ENCODE peak calls at places on chromosomes 12 and 14, in six cellular contexts. L is PC-3, V is lower lobe of right lung, Y is colonic mucosa, R is upper lobe of right lung, D is GM10248. Q is an unnamed sample.

GRCh38 chr12:54935235-54935951 is 49.2 kb downstream of the TESPA1 start:
- DNase-seq in L (peak), V (no peak), Y (no peak), R (no peak), D (peak), Q (peak)

GRCh38 chr12:64192644-64193043 is 29.5 kb downstream of the KICS2 start:
- DNase-seq in L (no peak), V (no peak), Y (no peak), R (no peak), D (no peak), Q (peak)

GRCh38 chr12:5780536-5780935 is 164.5 kb downstream of the ANO2 start:
- DNase-seq in L (no peak), V (no peak), Y (no peak), R (no peak), D (no peak), Q (no peak)

GRCh38 chr12:44930972-44931600 is 55.0 kb upstream of the NELL2 start:
- DNase-seq in L (peak), V (no peak), Y (no peak), R (no peak), D (peak), Q (peak)

GRCh38 chr14:65879218-65880009 is 466.9 kb downstream of the FUT8 start:
- DNase-seq in L (peak), V (no peak), Y (no peak), R (no peak), D (no peak), Q (no peak)

GRCh38 chr14:95515080-95515489 is 1.4 kb downstream of the SYNE3 start:
- DNase-seq in L (no peak), V (peak), Y (no peak), R (no peak), D (no peak), Q (no peak)

GRCh38 chr12:89323568-89324218 is 28.6 kb downstream of the DUSP6 start:
- DNase-seq in L (no peak), V (no peak), Y (no peak), R (no peak), D (no peak), Q (no peak)

GRCh38 chr12:111766608-111767361 is at the start of gene ALDH2:
- DNase-seq in L (no peak), V (peak), Y (peak), R (peak), D (no peak), Q (peak)

GRCh38 chr12:89098390-89099102 is 253.8 kb downstream of the DUSP6 start:
- DNase-seq in L (no peak), V (no peak), Y (no peak), R (no peak), D (no peak), Q (no peak)

GRCh38 chr14:61288228-61288627 is 7.1 kb upstream of the TMEM30B start:
- DNase-seq in L (no peak), V (no peak), Y (no peak), R (no peak), D (no peak), Q (no peak)

GRCh38 chr12:120735181-120735580 is 9.6 kb downstream of the ACADS start:
- DNase-seq in L (no peak), V (no peak), Y (no peak), R (no peak), D (no peak), Q (no peak)

GRCh38 chr14:77124345-77125274 is 17.0 kb downstream of the ZDHHC22 start:
- DNase-seq in L (peak), V (peak), Y (peak), R (peak), D (peak), Q (peak)

GRCh38 chr12:64450711-64451486 is 1.0 kb upstream of the TBK1 start:
- DNase-seq in L (peak), V (no peak), Y (peak), R (no peak), D (peak), Q (no peak)

GRCh38 chr14:76537912-76538647 is 162.1 kb downstream of the ESRRB start:
- DNase-seq in L (no peak), V (no peak), Y (no peak), R (no peak), D (no peak), Q (no peak)

GRCh38 chr12:71092290-71092689 is 65.5 kb downstream of the TSPAN8 start:
- DNase-seq in L (peak), V (no peak), Y (no peak), R (no peak), D (no peak), Q (no peak)

GRCh38 chr12:67648306-67649164 is at the start of gene DYRK2:
- DNase-seq in L (peak), V (peak), Y (peak), R (peak), D (peak), Q (peak)

GRCh38 chr14:69945905-69946304 is 66.7 kb downstream of the SMOC1 start:
- DNase-seq in L (no peak), V (no peak), Y (peak), R (no peak), D (no peak), Q (no peak)

GRCh38 chr12:76020281-76020680 is 11.3 kb downstream of the PHLDA1 start:
- DNase-seq in L (peak), V (peak), Y (no peak), R (no peak), D (no peak), Q (no peak)

GRCh38 chr12:85951823-85952222 is 77.7 kb downstream of the NTS start:
- DNase-seq in L (peak), V (no peak), Y (no peak), R (no peak), D (no peak), Q (no peak)

GRCh38 chr12:29255061-29255460 is 106.0 kb downstream of the FAR2 start:
- DNase-seq in L (no peak), V (no peak), Y (no peak), R (no peak), D (no peak), Q (no peak)

GRCh38 chr12:8501720-8502119 is 11.6 kb upstream of the CLEC4D start:
- DNase-seq in L (no peak), V (no peak), Y (no peak), R (no peak), D (no peak), Q (no peak)

GRCh38 chr14:21300892-21301291 is 21.0 kb downstream of the RPGRIP1 start:
- DNase-seq in L (no peak), V (peak), Y (no peak), R (peak), D (peak), Q (peak)

GRCh38 chr12:112584266-112584722 is 165.5 kb downstream of the PTPN11 start:
- DNase-seq in L (peak), V (no peak), Y (no peak), R (no peak), D (no peak), Q (no peak)

GRCh38 chr12:11798856-11799530 is 149.5 kb downstream of the ETV6 start:
- DNase-seq in L (peak), V (no peak), Y (no peak), R (no peak), D (no peak), Q (no peak)

GRCh38 chr12:50220357-50221061 is 53.3 kb upstream of the CERS5 start:
- DNase-seq in L (peak), V (no peak), Y (no peak), R (no peak), D (peak), Q (peak)

GRCh38 chr14:77598366-77599050 is 17.9 kb downstream of the SPTLC2 start:
- DNase-seq in L (no peak), V (no peak), Y (peak), R (no peak), D (no peak), Q (no peak)

GRCh38 chr14:48890333-48890732 is 695.8 kb downstream of the RPS29 start:
- DNase-seq in L (no peak), V (no peak), Y (no peak), R (no peak), D (no peak), Q (no peak)

GRCh38 chr14:87432698-87433097 is 560.3 kb downstream of the GALC start:
- DNase-seq in L (no peak), V (no peak), Y (no peak), R (no peak), D (no peak), Q (no peak)

GRCh38 chr14:26128931-26129674 is 468.7 kb downstream of the NOVA1 start:
- DNase-seq in L (no peak), V (no peak), Y (no peak), R (no peak), D (no peak), Q (no peak)

GRCh38 chr12:1591029-1591428 is 3.4 kb downstream of the FBXL14 start:
- DNase-seq in L (peak), V (no peak), Y (peak), R (no peak), D (no peak), Q (peak)
- TF ChIP-seq CTCF in L (peak), V (no peak), Y (no peak), R (no peak), D (no peak), Q (no peak)

DNA sequence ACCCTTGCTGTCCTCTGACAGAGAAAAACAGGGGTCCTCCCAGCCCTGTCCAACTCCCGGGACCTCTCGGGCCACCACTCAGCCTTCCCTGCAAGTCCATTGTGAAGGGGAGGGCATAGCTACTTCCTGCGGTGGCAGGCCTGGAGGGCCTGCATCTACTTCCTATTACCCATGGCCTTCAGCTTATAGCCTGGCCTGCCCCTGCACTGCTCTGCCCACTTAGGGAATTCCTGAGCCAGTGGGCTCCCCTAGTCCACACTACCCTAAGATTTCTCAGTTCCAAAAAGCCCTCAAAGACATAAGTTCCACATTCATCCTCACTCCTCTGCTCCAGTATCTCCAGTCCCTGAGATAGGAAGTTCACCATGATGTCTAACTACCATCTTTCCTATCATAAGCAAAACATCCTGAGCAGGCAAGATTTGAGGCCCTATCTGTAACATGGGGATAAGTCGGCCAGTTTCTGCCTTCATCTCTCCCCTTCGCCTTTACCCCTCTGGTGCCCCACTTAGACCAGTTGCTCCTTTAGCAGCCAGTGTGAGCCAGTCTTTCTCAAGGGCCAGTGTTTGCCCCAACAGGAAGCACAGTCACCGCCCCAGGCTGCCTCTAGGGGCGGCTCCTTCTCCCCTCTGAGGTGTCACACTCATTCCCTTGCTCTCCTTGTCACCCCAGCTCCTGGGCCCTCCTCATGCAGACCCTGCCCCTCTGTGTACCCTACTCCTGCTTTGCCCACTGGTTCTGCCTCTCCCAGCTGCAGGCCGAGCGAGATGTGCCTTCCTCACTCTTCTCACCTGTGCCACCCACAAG is 10.9 kb downstream of the HDAC7 start:
- DNase-seq in L (peak), V (no peak), Y (no peak), R (no peak), D (no peak), Q (no peak)
- TF ChIP-seq CTCF in L (peak), V (no peak), Y (no peak), R (no peak), D (peak), Q (peak)

GRCh38 chr12:97552410-97553050 is 89.9 kb downstream of the RMST start:
- DNase-seq in L (no peak), V (no peak), Y (no peak), R (no peak), D (no peak), Q (no peak)

GRCh38 chr12:97555547-97556200 is 93.1 kb downstream of the RMST start:
- DNase-seq in L (no peak), V (no peak), Y (no peak), R (no peak), D (no peak), Q (no peak)

GRCh38 chr12:97557116-97557515 is 94.5 kb downstream of the RMST start:
- DNase-seq in L (no peak), V (no peak), Y (no peak), R (no peak), D (no peak), Q (no peak)

GRCh38 chr12:97560359-97560758 is 97.8 kb downstream of the RMST start:
- DNase-seq in L (no peak), V (no peak), Y (no peak), R (no peak), D (no peak), Q (no peak)

DNA sequence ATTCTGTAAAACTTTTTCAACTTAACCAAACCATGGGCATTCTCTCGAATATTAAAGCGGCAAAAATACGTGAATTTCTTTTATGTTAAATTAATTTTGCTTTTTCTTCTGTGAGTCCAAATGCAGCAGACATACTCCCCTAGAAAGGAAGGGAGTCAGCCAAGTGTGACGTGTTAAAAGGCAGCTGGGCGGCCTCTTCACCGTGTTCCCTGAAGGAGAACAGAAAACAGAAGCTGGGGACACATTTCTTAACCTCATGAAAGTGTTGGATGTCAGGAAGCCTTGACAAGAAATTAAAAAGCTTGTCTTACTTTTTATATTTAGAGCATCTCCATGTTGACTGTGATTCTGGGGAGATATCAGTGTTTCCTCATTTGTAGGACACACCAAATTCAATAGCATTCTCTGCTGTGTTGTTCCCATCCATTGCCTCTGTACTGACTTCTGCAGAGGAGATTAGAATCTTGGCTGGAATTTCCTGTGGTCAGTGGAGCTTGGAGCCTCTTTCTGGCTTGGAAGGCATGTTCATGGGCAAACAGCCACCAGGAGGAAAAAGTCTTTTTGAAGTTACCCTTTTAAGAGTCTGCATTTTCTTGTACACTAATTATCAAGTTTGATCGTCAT is 93.7 kb downstream of the RMST start:
- DNase-seq in L (peak), V (peak), Y (no peak), R (peak), D (no peak), Q (no peak)
- TF ChIP-seq CTCF in L (no peak), V (no peak), Y (no peak), R (no peak), D (no peak), Q (no peak)

GRCh38 chr12:20555015-20555414 is 140.1 kb upstream of the SLCO1C1 start:
- DNase-seq in L (no peak), V (no peak), Y (no peak), R (no peak), D (no peak), Q (no peak)

GRCh38 chr12:20546267-20546666 is 148.9 kb upstream of the SLCO1C1 start:
- DNase-seq in L (no peak), V (no peak), Y (no peak), R (no peak), D (no peak), Q (no peak)

GRCh38 chr12:20547788-20548575 is 147.2 kb upstream of the SLCO1C1 start:
- DNase-seq in L (no peak), V (no peak), Y (no peak), R (no peak), D (no peak), Q (no peak)

GRCh38 chr12:20548592-20548991 is 146.5 kb upstream of the SLCO1C1 start:
- DNase-seq in L (no peak), V (no peak), Y (no peak), R (no peak), D (no peak), Q (no peak)

GRCh38 chr12:20549115-20549719 is 145.9 kb upstream of the SLCO1C1 start:
- DNase-seq in L (peak), V (no peak), Y (peak), R (no peak), D (no peak), Q (no peak)
- TF ChIP-seq CTCF in L (peak), V (peak), Y (peak), R (peak), D (no peak), Q (peak)

GRCh38 chr12:102821149-102821548 is 95.9 kb downstream of the PAH start:
- DNase-seq in L (no peak), V (no peak), Y (no peak), R (no peak), D (no peak), Q (no peak)

GRCh38 chr12:102814691-102815367 is 102.2 kb downstream of the PAH start:
- DNase-seq in L (no peak), V (no peak), Y (no peak), R (no peak), D (no peak), Q (no peak)

GRCh38 chr12:102811125-102811737 is 105.8 kb downstream of the PAH start:
- DNase-seq in L (peak), V (no peak), Y (no peak), R (no peak), D (peak), Q (peak)

DNA sequence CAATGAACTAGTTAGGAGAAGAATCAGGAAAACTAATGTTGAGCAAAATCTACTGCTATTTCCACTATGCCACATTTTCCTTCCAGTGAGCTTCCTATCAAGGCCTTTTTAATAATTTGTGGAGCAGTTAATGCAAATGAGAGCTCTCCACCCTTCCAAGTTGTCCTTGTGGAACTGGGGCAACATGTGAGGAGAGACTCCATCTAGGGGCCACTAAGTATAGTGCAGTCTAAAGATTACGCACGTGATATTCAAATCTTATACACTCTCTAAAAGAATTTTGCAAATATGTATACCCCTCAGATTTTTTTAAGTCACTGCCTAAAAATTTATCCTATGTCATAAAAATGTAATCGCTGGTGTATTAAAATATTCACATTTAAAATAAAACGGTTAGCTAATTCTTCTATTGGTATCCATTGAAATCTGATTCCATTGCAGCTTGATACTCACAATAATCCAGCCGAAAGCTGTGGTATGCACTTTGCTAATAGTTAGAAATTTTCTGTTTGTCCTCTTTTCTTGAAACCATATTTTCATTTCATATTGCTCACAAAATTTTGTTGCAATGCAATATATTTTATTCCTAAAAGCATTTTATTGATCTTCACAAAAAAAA is 100.1 kb downstream of the PAH start:
- DNase-seq in L (peak), V (no peak), Y (no peak), R (no peak), D (peak), Q (peak)
- TF ChIP-seq CTCF in L (peak), V (peak), Y (peak), R (peak), D (peak), Q (peak)

GRCh38 chr14:79278286-79278797 is 933.0 kb downstream of the DIO2 start:
- DNase-seq in L (peak), V (no peak), Y (peak), R (no peak), D (no peak), Q (no peak)

GRCh38 chr14:79275367-79275655 is 936.0 kb downstream of the DIO2 start:
- DNase-seq in L (no peak), V (no peak), Y (no peak), R (no peak), D (no peak), Q (no peak)

GRCh38 chr14:79271122-79271521 is 940.2 kb downstream of the DIO2 start:
- DNase-seq in L (no peak), V (no peak), Y (no peak), R (no peak), D (no peak), Q (no peak)

GRCh38 chr14:79278798-79279644 is 932.3 kb downstream of the DIO2 start:
- DNase-seq in L (peak), V (peak), Y (peak), R (peak), D (no peak), Q (peak)

DNA sequence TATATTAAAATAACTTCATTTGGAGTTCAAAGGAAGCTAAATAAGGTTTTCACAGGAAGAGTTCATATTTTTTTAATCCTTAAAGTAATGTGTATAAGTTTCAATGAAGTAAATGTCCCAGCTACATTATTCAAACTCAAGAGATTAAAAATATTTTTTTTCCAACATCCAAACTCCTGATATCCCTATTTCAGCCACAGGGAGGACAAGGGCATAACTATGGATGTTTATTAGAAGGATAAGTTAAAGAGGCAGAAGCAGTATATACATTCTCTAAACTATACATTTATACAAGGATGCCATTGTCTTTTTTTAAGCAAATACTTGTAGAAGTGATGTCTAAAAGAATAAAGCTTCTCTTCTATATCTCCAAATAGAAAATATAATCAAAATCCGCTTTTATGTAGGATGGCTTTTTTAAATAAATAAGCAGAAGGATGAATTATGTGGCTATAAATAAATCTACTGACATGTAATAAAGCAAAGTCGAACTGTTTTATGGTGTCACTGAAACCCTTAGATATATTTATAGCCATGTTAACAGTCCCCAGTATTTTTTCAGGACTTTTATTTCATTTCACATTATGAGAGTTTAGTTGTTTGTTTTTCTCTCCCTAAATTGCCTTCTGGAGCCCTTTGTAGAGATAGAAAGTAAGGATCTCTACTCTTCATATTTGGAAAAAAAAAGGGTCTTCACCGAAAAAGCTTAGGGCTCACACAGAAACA is 936.5 kb downstream of the DIO2 start:
- DNase-seq in L (peak), V (no peak), Y (no peak), R (no peak), D (no peak), Q (no peak)
- TF ChIP-seq CTCF in L (peak), V (no peak), Y (no peak), R (no peak), D (no peak), Q (no peak)

GRCh38 chr12:115922952-115923564 is 354.4 kb downstream of the MED13L start:
- DNase-seq in L (peak), V (no peak), Y (no peak), R (no peak), D (no peak), Q (peak)
- TF ChIP-seq CTCF in L (peak), V (no peak), Y (peak), R (peak), D (no peak), Q (peak)

Q was measured in GM13977.